ENCODE peak calls at places on chromosome 5, in four cellular contexts. One of them, this sample, is unnamed.

GRCh38 chr5:139181835-139182452 is 16.2 kb downstream of the SIL1 start:
- DNase-seq in heart right ventricle: no peak
- DNase-seq in heart left ventricle: no peak
- DNase-seq in sigmoid colon: peak
- DNase-seq in this sample: no peak

GRCh38 chr5:112878760-112879159 is 17.7 kb downstream of the SRP19 start:
- DNase-seq in sigmoid colon: no peak
- DNase-seq in heart left ventricle: no peak
- DNase-seq in heart right ventricle: no peak
- DNase-seq in this sample: no peak

GRCh38 chr5:1764606-1764960 is 35.1 kb downstream of the MRPL36 start:
- DNase-seq in heart left ventricle: peak
- DNase-seq in sigmoid colon: peak
- DNase-seq in heart right ventricle: no peak
- DNase-seq in this sample: no peak

GRCh38 chr5:74127377-74128338 is 501.7 kb downstream of the ARHGEF28 start:
- DNase-seq in sigmoid colon: no peak
- DNase-seq in heart right ventricle: peak
- DNase-seq in heart left ventricle: no peak
- DNase-seq in this sample: peak

GRCh38 chr5:167982-168660 is 23.2 kb upstream of the LRRC14B start:
- DNase-seq in sigmoid colon: peak
- DNase-seq in heart left ventricle: peak
- DNase-seq in heart right ventricle: no peak
- DNase-seq in this sample: no peak

GRCh38 chr5:138725153-138725884 is 27.9 kb upstream of the CTNNA1 start:
- DNase-seq in heart left ventricle: peak
- DNase-seq in heart right ventricle: peak
- DNase-seq in sigmoid colon: peak
- DNase-seq in this sample: peak

GRCh38 chr5:137923856-137924255 is 34.6 kb downstream of the PKD2L2 start:
- DNase-seq in sigmoid colon: no peak
- DNase-seq in heart right ventricle: no peak
- DNase-seq in heart left ventricle: no peak
- DNase-seq in this sample: no peak

GRCh38 chr5:115801152-115801551 is 15.3 kb downstream of the CDO1 start:
- DNase-seq in sigmoid colon: no peak
- DNase-seq in heart right ventricle: no peak
- DNase-seq in heart left ventricle: no peak
- DNase-seq in this sample: no peak

GRCh38 chr5:73899916-73900315 is 273.9 kb downstream of the ARHGEF28 start:
- DNase-seq in sigmoid colon: no peak
- DNase-seq in heart left ventricle: no peak
- DNase-seq in heart right ventricle: no peak
- DNase-seq in this sample: no peak

GRCh38 chr5:135216072-135216812 is 182.2 kb upstream of the PITX1 start:
- DNase-seq in sigmoid colon: no peak
- DNase-seq in heart left ventricle: no peak
- DNase-seq in heart right ventricle: no peak
- DNase-seq in this sample: no peak

GRCh38 chr5:118653926-118654325 is 334.4 kb downstream of the DTWD2 start:
- DNase-seq in heart right ventricle: no peak
- DNase-seq in heart left ventricle: no peak
- DNase-seq in sigmoid colon: no peak
- DNase-seq in this sample: no peak

GRCh38 chr5:14077501-14077900 is 65.6 kb upstream of the TRIO start:
- DNase-seq in sigmoid colon: no peak
- DNase-seq in heart left ventricle: no peak
- DNase-seq in heart right ventricle: no peak
- DNase-seq in this sample: no peak

GRCh38 chr5:120682851-120683250 is 218.8 kb downstream of the PRR16 start:
- DNase-seq in sigmoid colon: no peak
- DNase-seq in heart right ventricle: no peak
- DNase-seq in heart left ventricle: no peak
- DNase-seq in this sample: no peak

GRCh38 chr5:160438316-160439204 is 16.9 kb downstream of the PTTG1 start:
- DNase-seq in heart right ventricle: peak
- DNase-seq in sigmoid colon: no peak
- DNase-seq in heart left ventricle: no peak
- DNase-seq in this sample: peak

GRCh38 chr5:66828046-66828550 is 231.9 kb downstream of the MAST4 start:
- DNase-seq in heart left ventricle: no peak
- DNase-seq in sigmoid colon: no peak
- DNase-seq in heart right ventricle: no peak
- DNase-seq in this sample: no peak

GRCh38 chr5:528625-529511 is 4.6 kb upstream of the SLC9A3 start:
- DNase-seq in sigmoid colon: no peak
- DNase-seq in heart left ventricle: peak
- DNase-seq in heart right ventricle: no peak
- DNase-seq in this sample: no peak

GRCh38 chr5:96094904-96095303 is 133.3 kb upstream of the ELL2 start:
- DNase-seq in heart right ventricle: peak
- DNase-seq in sigmoid colon: no peak
- DNase-seq in heart left ventricle: no peak
- DNase-seq in this sample: no peak

GRCh38 chr5:97476852-97477534 is 293.9 kb upstream of the RIOK2 start:
- DNase-seq in heart left ventricle: no peak
- DNase-seq in sigmoid colon: no peak
- DNase-seq in heart right ventricle: no peak
- DNase-seq in this sample: no peak

GRCh38 chr5:165457854-165458481 is 1952.5 kb downstream of the MAT2B start:
- DNase-seq in heart right ventricle: no peak
- DNase-seq in heart left ventricle: no peak
- DNase-seq in sigmoid colon: no peak
- DNase-seq in this sample: peak

GRCh38 chr5:174520420-174521396 is 203.7 kb upstream of the MSX2 start:
- DNase-seq in heart left ventricle: no peak
- DNase-seq in sigmoid colon: no peak
- DNase-seq in heart right ventricle: no peak
- DNase-seq in this sample: peak

GRCh38 chr5:10222326-10222725 is 27.4 kb downstream of the ATPSCKMT start:
- DNase-seq in heart left ventricle: no peak
- DNase-seq in heart right ventricle: no peak
- DNase-seq in sigmoid colon: no peak
- DNase-seq in this sample: no peak

GRCh38 chr5:4348919-4349318 is 753.3 kb downstream of the IRX1 start:
- DNase-seq in sigmoid colon: no peak
- DNase-seq in heart left ventricle: no peak
- DNase-seq in heart right ventricle: no peak
- DNase-seq in this sample: no peak

GRCh38 chr5:129541648-129542251 is 81.7 kb downstream of the ADAMTS19 start:
- DNase-seq in heart right ventricle: no peak
- DNase-seq in sigmoid colon: no peak
- DNase-seq in heart left ventricle: no peak
- DNase-seq in this sample: no peak

GRCh38 chr5:39775458-39776365 is 350.9 kb upstream of the DAB2 start:
- DNase-seq in sigmoid colon: no peak
- DNase-seq in heart left ventricle: no peak
- DNase-seq in heart right ventricle: no peak
- DNase-seq in this sample: no peak

GRCh38 chr5:164472150-164472549 is 966.7 kb downstream of the MAT2B start:
- DNase-seq in heart left ventricle: no peak
- DNase-seq in heart right ventricle: no peak
- DNase-seq in sigmoid colon: no peak
- DNase-seq in this sample: no peak

GRCh38 chr5:124912653-124913328 is 166.4 kb upstream of the ZNF608 start:
- DNase-seq in heart left ventricle: peak
- DNase-seq in sigmoid colon: no peak
- DNase-seq in heart right ventricle: peak
- DNase-seq in this sample: no peak

GRCh38 chr5:44770936-44771717 is 37.6 kb upstream of the MRPS30 start:
- DNase-seq in heart left ventricle: no peak
- DNase-seq in heart right ventricle: no peak
- DNase-seq in sigmoid colon: no peak
- DNase-seq in this sample: no peak

GRCh38 chr5:138789771-138790242 is 36.6 kb downstream of the CTNNA1 start:
- DNase-seq in heart right ventricle: no peak
- DNase-seq in sigmoid colon: no peak
- DNase-seq in heart left ventricle: no peak
- DNase-seq in this sample: no peak

GRCh38 chr5:71633255-71634155 is 46.4 kb downstream of the MCCC2 start:
- DNase-seq in heart right ventricle: no peak
- DNase-seq in heart left ventricle: no peak
- DNase-seq in sigmoid colon: no peak
- DNase-seq in this sample: no peak

GRCh38 chr5:139651863-139652787 is 4.0 kb downstream of the CXXC5 start:
- DNase-seq in heart right ventricle: peak
- DNase-seq in sigmoid colon: peak
- DNase-seq in heart left ventricle: peak
- DNase-seq in this sample: peak

GRCh38 chr5:146466521-146467349 is 19.6 kb downstream of the TCERG1 start:
- DNase-seq in heart right ventricle: no peak
- DNase-seq in sigmoid colon: no peak
- DNase-seq in heart left ventricle: no peak
- DNase-seq in this sample: no peak

GRCh38 chr5:179265529-179266290 is 79.6 kb downstream of the ADAMTS2 start:
- DNase-seq in sigmoid colon: peak
- DNase-seq in heart right ventricle: peak
- DNase-seq in heart left ventricle: peak
- DNase-seq in this sample: peak

GRCh38 chr5:87120518-87121314 is 147.0 kb upstream of the RASA1 start:
- DNase-seq in heart left ventricle: no peak
- DNase-seq in sigmoid colon: no peak
- DNase-seq in heart right ventricle: no peak
- DNase-seq in this sample: no peak

GRCh38 chr5:912356-913091 is 19.8 kb downstream of the TRIP13 start:
- DNase-seq in sigmoid colon: no peak
- DNase-seq in heart left ventricle: no peak
- DNase-seq in heart right ventricle: no peak
- DNase-seq in this sample: no peak

GRCh38 chr5:179238628-179238970 is 106.7 kb downstream of the ADAMTS2 start:
- DNase-seq in heart right ventricle: no peak
- DNase-seq in heart left ventricle: no peak
- DNase-seq in sigmoid colon: peak
- DNase-seq in this sample: no peak

GRCh38 chr5:120464627-120465280 is 654 bp downstream of the PRR16 start:
- DNase-seq in heart right ventricle: peak
- DNase-seq in heart left ventricle: peak
- DNase-seq in sigmoid colon: peak
- DNase-seq in this sample: peak

GRCh38 chr5:176735383-176736265 is 74.7 kb upstream of the UNC5A start:
- DNase-seq in heart right ventricle: no peak
- DNase-seq in sigmoid colon: peak
- DNase-seq in heart left ventricle: no peak
- DNase-seq in this sample: peak

GRCh38 chr5:15833365-15833764 is 333.4 kb downstream of the FBXL7 start:
- DNase-seq in heart right ventricle: no peak
- DNase-seq in heart left ventricle: no peak
- DNase-seq in sigmoid colon: no peak
- DNase-seq in this sample: no peak

GRCh38 chr5:15837584-15838289 is 337.8 kb downstream of the FBXL7 start:
- DNase-seq in heart left ventricle: no peak
- DNase-seq in heart right ventricle: no peak
- DNase-seq in sigmoid colon: no peak
- DNase-seq in this sample: no peak

GRCh38 chr5:15834596-15835245 is 334.7 kb downstream of the FBXL7 start:
- DNase-seq in sigmoid colon: no peak
- DNase-seq in heart right ventricle: no peak
- DNase-seq in heart left ventricle: no peak
- DNase-seq in this sample: no peak

GRCh38 chr5:15831408-15831807 is 331.4 kb downstream of the FBXL7 start:
- DNase-seq in heart right ventricle: no peak
- DNase-seq in heart left ventricle: no peak
- DNase-seq in sigmoid colon: no peak
- DNase-seq in this sample: no peak

GRCh38 chr5:15835514-15835913 is 335.5 kb downstream of the FBXL7 start:
- DNase-seq in heart right ventricle: no peak
- DNase-seq in sigmoid colon: no peak
- DNase-seq in heart left ventricle: no peak
- DNase-seq in this sample: no peak
- H3K27ac ChIP-seq in heart right ventricle: no peak
- H3K27ac ChIP-seq in sigmoid colon: no peak
- H3K27ac ChIP-seq in heart left ventricle: no peak
- H3K27ac ChIP-seq in this sample: no peak

GRCh38 chr5:159332800-159333563 is 2.7 kb upstream of the IL12B start:
- DNase-seq in heart right ventricle: no peak
- DNase-seq in heart left ventricle: no peak
- DNase-seq in sigmoid colon: no peak
- DNase-seq in this sample: no peak

GRCh38 chr5:159324097-159324760 is 6.1 kb downstream of the IL12B start:
- DNase-seq in heart right ventricle: no peak
- DNase-seq in sigmoid colon: no peak
- DNase-seq in heart left ventricle: no peak
- DNase-seq in this sample: no peak

GRCh38 chr5:159324986-159325385 is 5.3 kb downstream of the IL12B start:
- DNase-seq in sigmoid colon: no peak
- DNase-seq in heart left ventricle: no peak
- DNase-seq in heart right ventricle: no peak
- DNase-seq in this sample: no peak

GRCh38 chr5:159331099-159331973 is 1.0 kb upstream of the IL12B start:
- DNase-seq in heart right ventricle: peak
- DNase-seq in sigmoid colon: peak
- DNase-seq in heart left ventricle: peak
- DNase-seq in this sample: peak

DNA sequence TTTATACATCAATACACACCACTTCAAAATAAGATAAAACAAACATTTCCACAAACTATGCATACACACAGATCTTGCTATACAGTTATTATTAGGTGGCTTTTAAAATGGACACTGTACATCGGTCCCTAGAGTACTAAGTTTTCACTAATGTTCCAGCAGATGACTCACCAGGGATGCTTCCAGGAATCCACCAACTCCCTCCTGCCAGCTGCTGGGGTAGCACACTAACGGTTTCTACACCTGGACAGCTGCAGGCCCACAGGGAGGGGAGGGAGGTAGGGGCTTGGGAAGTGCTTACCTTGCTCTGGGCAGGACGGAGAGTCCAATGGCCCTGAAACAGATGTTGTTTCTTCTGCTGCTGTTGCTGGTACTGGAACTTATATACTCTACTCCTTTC is at the start of gene IL12B:
- DNase-seq in sigmoid colon: no peak
- DNase-seq in heart right ventricle: no peak
- DNase-seq in heart left ventricle: no peak
- DNase-seq in this sample: no peak
- H3K4me3 ChIP-seq in sigmoid colon: peak
- H3K4me3 ChIP-seq in heart right ventricle: peak
- H3K4me3 ChIP-seq in heart left ventricle: no peak
- H3K4me3 ChIP-seq in this sample: peak

DNA sequence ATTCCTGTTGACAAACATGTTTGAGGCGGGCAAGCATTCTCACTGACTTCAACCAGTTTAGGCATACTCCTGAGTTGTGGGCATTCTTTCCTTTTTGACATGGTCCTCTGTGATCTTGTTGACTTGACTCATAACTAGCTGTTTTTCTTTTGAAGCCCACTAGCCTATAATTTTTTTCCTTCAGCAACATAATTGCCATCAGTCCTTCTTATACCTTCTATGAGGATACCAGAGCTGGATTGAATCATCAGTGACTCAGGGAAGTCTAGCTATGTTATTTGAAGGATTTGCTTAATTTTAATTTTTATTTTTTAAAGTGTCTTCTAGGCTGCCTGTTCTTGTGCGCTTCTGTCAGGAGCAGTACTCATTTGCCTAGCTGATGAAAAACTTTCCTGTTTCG is 259.5 kb downstream of the NR3C1 start:
- DNase-seq in heart right ventricle: no peak
- DNase-seq in heart left ventricle: no peak
- DNase-seq in sigmoid colon: no peak
- DNase-seq in this sample: no peak
- H3K27ac ChIP-seq in heart right ventricle: no peak
- H3K27ac ChIP-seq in heart left ventricle: peak
- H3K27ac ChIP-seq in sigmoid colon: peak
- H3K27ac ChIP-seq in this sample: peak

GRCh38 chr5:126117044-126117443 is 306.2 kb upstream of the GRAMD2B start:
- DNase-seq in sigmoid colon: no peak
- DNase-seq in heart right ventricle: no peak
- DNase-seq in heart left ventricle: no peak
- DNase-seq in this sample: no peak
- H3K4me3 ChIP-seq in sigmoid colon: no peak
- H3K4me3 ChIP-seq in heart right ventricle: no peak
- H3K4me3 ChIP-seq in heart left ventricle: no peak
- H3K4me3 ChIP-seq in this sample: no peak